ENCODE peak calls at places on chromosomes 4 and X, in six cellular contexts. D is H1, W is lower leg skin, T is fibroblast of the aortic adventitia, H is IMR-90, I is suprapubic skin. G is an unnamed sample.
A peak's percentile ranks its signal among the peaks of the same experiment; 100 is the strongest.

GRCh38 chr4:164949448-164950118 is 27.9 kb downstream of the TRIM61 start:
- DNase-seq in D (no peak), W (no peak), T (no peak), H (no peak), I (no peak), G (no peak)

GRCh38 chr4:48681856-48682255 is 98.2 kb downstream of the FRYL start:
- DNase-seq in D (no peak), W (no peak), T (peak; percentile 69), H (peak; percentile 52), I (no peak), G (no peak)

GRCh38 chr4:154779362-154779947 is 1.6 kb upstream of the RBM46 start:
- DNase-seq in D (no peak), W (no peak), T (peak; percentile 73), H (peak; percentile 39), I (no peak), G (no peak)

GRCh38 chrX:49129427-49129826 is 5.9 kb upstream of the GPKOW start:
- DNase-seq in D (no peak), W (no peak), T (no peak), H (no peak), I (no peak), G (no peak)

GRCh38 chr4:102525099-102525498 is 23.9 kb downstream of the NFKB1 start:
- DNase-seq in D (no peak), W (no peak), T (peak; percentile 28), H (peak; percentile 39), I (no peak), G (no peak)

GRCh38 chr4:39237179-39237578 is 54.9 kb downstream of the WDR19 start:
- DNase-seq in D (no peak), W (no peak), T (peak; percentile 9), H (no peak), I (no peak), G (no peak)

GRCh38 chr4:87005690-87006461 is 71.1 kb downstream of the AFF1 start:
- DNase-seq in D (no peak), W (no peak), T (no peak), H (no peak), I (no peak), G (no peak)

GRCh38 chr4:26420903-26421302 is 69.4 kb downstream of the CCKAR start:
- DNase-seq in D (no peak), W (no peak), T (peak; percentile 39), H (peak; percentile 56), I (no peak), G (no peak)

GRCh38 chr4:180827610-180828009 is 1415.6 kb upstream of the TENM3 start:
- DNase-seq in D (no peak), W (no peak), T (peak; percentile 40), H (peak; percentile 67), I (no peak), G (no peak)

GRCh38 chr4:169689681-169690080 is 68.1 kb downstream of the HPF1 start:
- DNase-seq in D (no peak), W (no peak), T (no peak), H (no peak), I (no peak), G (no peak)

GRCh38 chr4:169723207-169723606 is 34.5 kb downstream of the HPF1 start:
- DNase-seq in D (no peak), W (no peak), T (no peak), H (no peak), I (no peak), G (no peak)

GRCh38 chrX:53681661-53682060 is 4.9 kb downstream of the HUWE1 start:
- DNase-seq in D (no peak), W (no peak), T (peak; percentile 43), H (peak; percentile 14), I (no peak), G (no peak)

GRCh38 chrX:49264460-49264859 is at the start of gene FOXP3:
- DNase-seq in D (no peak), W (no peak), T (no peak), H (no peak), I (no peak), G (peak; percentile 37)

GRCh38 chr4:43242611-43243010 is 350.1 kb downstream of the GRXCR1 start:
- DNase-seq in D (no peak), W (no peak), T (peak; percentile 72), H (peak; percentile 39), I (no peak), G (no peak)

GRCh38 chr4:150056569-150056968 is 21.7 kb upstream of the DCLK2 start:
- DNase-seq in D (no peak), W (no peak), T (peak; percentile 81), H (peak; percentile 70), I (no peak), G (no peak)

GRCh38 chr4:19614171-19614570 is 637.5 kb upstream of the SLIT2 start:
- DNase-seq in D (no peak), W (no peak), T (peak; percentile 51), H (no peak), I (no peak), G (no peak)

GRCh38 chr4:6716958-6717655 is 1.1 kb downstream of the BLOC1S4 start:
- DNase-seq in D (no peak), W (peak; percentile 63), T (no peak), H (peak; percentile 34), I (no peak), G (no peak)

GRCh38 chrX:45601052-45601451 is 400.4 kb upstream of the DIPK2B start:
- DNase-seq in D (peak; percentile 13), W (no peak), T (no peak), H (no peak), I (no peak), G (no peak)

GRCh38 chrX:103742339-103742738 is 31.6 kb downstream of the TMEM31 start:
- DNase-seq in D (peak; percentile 36), W (no peak), T (no peak), H (no peak), I (no peak), G (no peak)

GRCh38 chr4:94895081-94895480 is 137.3 kb downstream of the BMPR1B start:
- DNase-seq in D (no peak), W (no peak), T (no peak), H (peak; percentile 67), I (no peak), G (no peak)

GRCh38 chrX:56978172-56978571 is 17.2 kb downstream of the SPIN3 start:
- DNase-seq in D (no peak), W (no peak), T (peak; percentile 68), H (peak; percentile 44), I (no peak), G (no peak)

GRCh38 chr4:4204401-4204745 is 22.4 kb downstream of the OTOP1 start:
- DNase-seq in D (no peak), W (peak; percentile 43), T (no peak), H (no peak), I (no peak), G (no peak)

GRCh38 chr4:6272863-6273660 is 3.4 kb downstream of the WFS1 start:
- DNase-seq in D (no peak), W (no peak), T (peak; percentile 70), H (peak; percentile 88), I (no peak), G (peak; percentile 69)

GRCh38 chr4:53633608-53634007 is 42.3 kb upstream of the LNX1 start:
- DNase-seq in D (no peak), W (no peak), T (peak; percentile 73), H (peak; percentile 56), I (no peak), G (no peak)

GRCh38 chrX:136214551-136214950 is 36.6 kb downstream of the MAP7D3 start:
- DNase-seq in D (no peak), W (no peak), T (peak; percentile 71), H (peak; percentile 75), I (peak; percentile 61), G (no peak)

GRCh38 chr4:76681996-76682395 is 215.9 kb downstream of the SOWAHB start:
- DNase-seq in D (no peak), W (no peak), T (no peak), H (no peak), I (no peak), G (no peak)

GRCh38 chr4:45944000-45944399 is 179.9 kb downstream of the GABRG1 start:
- DNase-seq in D (no peak), W (no peak), T (no peak), H (no peak), I (no peak), G (no peak)
- TF ChIP-seq CTCF in D (no peak), W (no peak), T (no peak), H (no peak), I (no peak), G (no peak)

DNA sequence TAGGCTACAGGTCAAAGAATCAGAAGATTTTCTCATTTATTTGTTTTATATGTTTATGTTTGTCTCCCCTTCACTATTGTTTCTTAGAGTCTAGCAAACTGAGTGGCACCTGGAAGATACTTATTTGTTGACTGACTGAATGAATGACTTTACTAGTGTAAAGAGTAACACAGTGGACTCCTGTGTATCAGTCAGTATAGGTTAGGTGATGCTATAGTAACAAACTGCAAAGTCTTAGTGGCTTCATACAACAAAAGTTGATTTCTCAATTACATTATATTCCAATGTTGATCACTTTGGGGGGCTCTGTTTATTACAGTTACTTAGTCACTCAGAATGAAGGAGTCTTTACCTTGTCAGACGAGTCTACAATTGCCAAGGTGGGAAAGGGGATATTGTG is 76.6 kb downstream of the DCK start:
- DNase-seq in D (no peak), W (no peak), T (no peak), H (no peak), I (no peak), G (no peak)
- TF ChIP-seq CTCF in D (no peak), W (no peak), T (no peak), H (no peak), I (no peak), G (no peak)

GRCh38 chrX:17065100-17065499 is 118.6 kb downstream of the REPS2 start:
- DNase-seq in D (no peak), W (no peak), T (no peak), H (no peak), I (no peak), G (no peak)

GRCh38 chrX:17072726-17073125 is 126.3 kb downstream of the REPS2 start:
- DNase-seq in D (no peak), W (no peak), T (no peak), H (no peak), I (no peak), G (no peak)

GRCh38 chrX:17062065-17062464 is 115.6 kb downstream of the REPS2 start:
- DNase-seq in D (no peak), W (no peak), T (no peak), H (no peak), I (no peak), G (no peak)

GRCh38 chrX:17067534-17067933 is 121.1 kb downstream of the REPS2 start:
- DNase-seq in D (no peak), W (no peak), T (no peak), H (no peak), I (no peak), G (no peak)
- TF ChIP-seq CTCF in D (no peak), W (no peak), T (no peak), H (no peak), I (no peak), G (no peak)

DNA sequence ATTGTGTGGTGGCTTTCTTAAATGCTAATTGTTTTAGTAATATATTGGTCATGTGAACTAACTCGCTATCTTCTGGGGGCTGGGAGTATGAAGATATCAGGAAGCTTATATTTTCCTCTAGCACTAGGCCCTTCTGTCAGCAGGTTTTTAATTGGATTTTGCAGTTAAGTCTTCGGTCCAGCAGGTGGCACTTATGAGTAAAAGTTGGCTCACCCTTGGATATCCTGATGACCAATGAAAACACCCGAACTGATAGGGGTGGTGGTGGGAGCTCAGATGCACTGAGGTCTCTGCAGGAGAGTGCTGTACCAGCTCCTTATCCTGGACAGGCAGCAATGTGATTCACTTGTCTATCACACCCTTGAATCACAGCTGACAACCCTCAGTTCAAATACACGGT is 1365.8 kb upstream of the DIAPH2 start:
- DNase-seq in D (peak; percentile 3), W (no peak), T (no peak), H (no peak), I (no peak), G (no peak)
- TF ChIP-seq CTCF in D (no peak), W (no peak), T (peak; percentile 28), H (peak; percentile 28), I (no peak), G (peak; percentile 46)

G was measured in chondrocyte.